ENCODE peak calls at places on chromosomes 3 and 15, in ten cellular contexts. I, A, R, X, B, T, S, Y, J and E are unnamed samples. For H3K4me1, the result is how much of the 10 kb centered on the place peaks cover.

GRCh38 chr3:159266779-159267178 is 464.9 kb downstream of the MFSD1 start:
- DNase-seq in I (no peak), A (peak), R (no peak), X (peak), B (no peak), T (peak), S (no peak), Y (peak), J (no peak), E (no peak)

GRCh38 chr3:10473581-10474438 is 31.6 kb downstream of the ATP2B2 start:
- DNase-seq in I (no peak), A (no peak), R (no peak), X (no peak), B (no peak), T (no peak), S (no peak), Y (no peak), J (no peak), E (no peak)

GRCh38 chr3:78957456-78957855 is 810.3 kb downstream of the ROBO1 start:
- DNase-seq in I (no peak), A (no peak), R (no peak), X (no peak), B (no peak), T (no peak), S (no peak), Y (no peak), J (no peak), E (no peak)

GRCh38 chr3:136490646-136491405 is 240.7 kb downstream of the PCCB start:
- DNase-seq in I (no peak), A (no peak), R (no peak), X (no peak), B (no peak), T (no peak), S (no peak), Y (no peak), J (no peak), E (no peak)

GRCh38 chr3:14460342-14461005 is 58.1 kb downstream of the SLC6A6 start:
- DNase-seq in I (peak), A (no peak), R (peak), X (no peak), B (peak), T (no peak), S (peak), Y (no peak), J (no peak), E (peak)

GRCh38 chr15:100764778-100765457 is 114.7 kb upstream of the ALDH1A3 start:
- DNase-seq in I (no peak), A (no peak), R (no peak), X (no peak), B (no peak), T (peak), S (peak), Y (peak), J (peak), E (no peak)

GRCh38 chr3:22731901-22732300 is 471.2 kb upstream of the UBE2E2 start:
- DNase-seq in I (no peak), A (peak), R (no peak), X (no peak), B (no peak), T (no peak), S (no peak), Y (no peak), J (no peak), E (no peak)

GRCh38 chr15:96285715-96286367 is 44.7 kb upstream of the NR2F2 start:
- DNase-seq in I (peak), A (no peak), R (no peak), X (no peak), B (no peak), T (no peak), S (no peak), Y (no peak), J (peak), E (no peak)

GRCh38 chr15:74857671-74858365 is 14.9 kb upstream of the ULK3 start:
- DNase-seq in I (no peak), A (no peak), R (no peak), X (no peak), B (no peak), T (no peak), S (no peak), Y (no peak), J (no peak), E (no peak)

GRCh38 chr3:186127463-186127862 is 18.6 kb upstream of the ETV5 start:
- DNase-seq in I (no peak), A (no peak), R (no peak), X (no peak), B (no peak), T (no peak), S (no peak), Y (no peak), J (no peak), E (no peak)

GRCh38 chr3:8629151-8630021 is 15.2 kb downstream of the SSUH2 start:
- DNase-seq in I (no peak), A (peak), R (peak), X (peak), B (peak), T (peak), S (peak), Y (peak), J (no peak), E (no peak)

GRCh38 chr3:5426094-5426883 is 238.8 kb downstream of the EDEM1 start:
- DNase-seq in I (peak), A (peak), R (no peak), X (peak), B (peak), T (peak), S (peak), Y (peak), J (peak), E (peak)

GRCh38 chr3:196096382-196096953 is 14.6 kb upstream of the TFRC start:
- DNase-seq in I (peak), A (no peak), R (no peak), X (no peak), B (peak), T (no peak), S (no peak), Y (no peak), J (no peak), E (no peak)

GRCh38 chr15:29736745-29737023 is 85.6 kb downstream of the TJP1 start:
- DNase-seq in I (peak), A (peak), R (no peak), X (peak), B (no peak), T (peak), S (peak), Y (no peak), J (no peak), E (peak)

GRCh38 chr3:136196401-136197158 is 445 bp upstream of the MSL2 start:
- DNase-seq in I (peak), A (peak), R (peak), X (peak), B (peak), T (peak), S (peak), Y (peak), J (peak), E (peak)

GRCh38 chr3:180277036-180277435 is 240.3 kb upstream of the PEX5L start:
- DNase-seq in I (no peak), A (no peak), R (no peak), X (no peak), B (no peak), T (no peak), S (no peak), Y (no peak), J (no peak), E (no peak)

GRCh38 chr3:36373084-36373483 is 7.2 kb upstream of the STAC start:
- DNase-seq in I (no peak), A (peak), R (no peak), X (no peak), B (no peak), T (no peak), S (no peak), Y (no peak), J (no peak), E (no peak)

GRCh38 chr3:133209871-133210550 is 171.8 kb downstream of the TMEM108 start:
- DNase-seq in I (no peak), A (no peak), R (no peak), X (no peak), B (no peak), T (no peak), S (no peak), Y (peak), J (no peak), E (no peak)

GRCh38 chr3:160564205-160564922 is 1.0 kb downstream of the KPNA4 start:
- DNase-seq in I (peak), A (no peak), R (no peak), X (no peak), B (no peak), T (no peak), S (no peak), Y (peak), J (no peak), E (peak)
- H3K4me1 ChIP-seq in I (half or more), A (under half), R (under half), X (under half), B (under half), T (under half), S (under half), Y (under half), J (half or more), E (under half)

DNA sequence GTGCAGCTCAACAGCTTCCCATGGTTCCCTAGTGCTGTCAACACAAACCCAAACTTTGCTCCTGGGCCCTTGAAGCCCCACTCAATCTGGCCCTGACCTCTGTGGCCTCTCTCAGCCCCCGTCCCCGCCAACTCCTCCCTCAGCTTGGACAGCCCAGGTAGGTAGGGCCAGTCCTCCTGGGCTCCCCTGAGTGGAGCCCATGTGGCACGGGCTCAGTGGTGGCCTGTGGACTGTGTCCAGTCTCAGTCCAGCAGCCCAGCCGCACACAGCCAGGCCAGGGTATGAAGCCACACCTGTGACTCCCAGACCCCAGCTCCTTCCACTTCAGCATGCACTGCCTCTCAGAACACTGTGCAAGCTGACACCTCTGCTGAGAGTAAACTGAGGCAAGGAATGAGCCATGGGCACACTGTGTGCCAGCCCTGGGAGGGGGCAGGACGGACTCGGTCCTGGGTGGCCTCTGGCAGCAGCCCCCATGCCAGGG is 11.5 kb downstream of the PLXND1 start:
- DNase-seq in I (no peak), A (no peak), R (no peak), X (no peak), B (no peak), T (no peak), S (no peak), Y (no peak), J (no peak), E (no peak)
- H3K4me1 ChIP-seq in I (half or more), A (under half), R (half or more), X (under half), B (under half), T (under half), S (half or more), Y (under half), J (half or more), E (under half)

DNA sequence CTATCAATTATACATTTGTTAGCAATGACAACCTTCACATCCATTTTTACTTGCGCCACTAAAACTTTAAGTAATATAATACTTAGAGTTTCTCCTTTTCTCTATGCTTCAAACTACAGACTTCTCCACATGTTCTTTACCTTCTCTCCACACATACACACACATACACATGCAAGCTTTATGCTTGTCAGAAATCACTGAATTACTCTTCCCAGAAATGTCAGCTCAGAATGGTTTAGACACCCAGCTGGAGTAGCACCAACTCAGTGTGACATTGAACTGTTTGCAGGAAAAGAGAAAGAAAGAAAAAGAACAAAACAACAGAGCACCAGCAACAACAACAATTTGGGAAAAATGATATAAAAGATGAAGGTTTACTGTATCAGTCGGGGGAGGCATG is 20.9 kb downstream of the CBLB start:
- DNase-seq in I (no peak), A (no peak), R (no peak), X (no peak), B (no peak), T (no peak), S (no peak), Y (no peak), J (no peak), E (no peak)
- H3K4me1 ChIP-seq in I (half or more), A (under half), R (under half), X (under half), B (under half), T (under half), S (under half), Y (under half), J (under half), E (under half)

DNA sequence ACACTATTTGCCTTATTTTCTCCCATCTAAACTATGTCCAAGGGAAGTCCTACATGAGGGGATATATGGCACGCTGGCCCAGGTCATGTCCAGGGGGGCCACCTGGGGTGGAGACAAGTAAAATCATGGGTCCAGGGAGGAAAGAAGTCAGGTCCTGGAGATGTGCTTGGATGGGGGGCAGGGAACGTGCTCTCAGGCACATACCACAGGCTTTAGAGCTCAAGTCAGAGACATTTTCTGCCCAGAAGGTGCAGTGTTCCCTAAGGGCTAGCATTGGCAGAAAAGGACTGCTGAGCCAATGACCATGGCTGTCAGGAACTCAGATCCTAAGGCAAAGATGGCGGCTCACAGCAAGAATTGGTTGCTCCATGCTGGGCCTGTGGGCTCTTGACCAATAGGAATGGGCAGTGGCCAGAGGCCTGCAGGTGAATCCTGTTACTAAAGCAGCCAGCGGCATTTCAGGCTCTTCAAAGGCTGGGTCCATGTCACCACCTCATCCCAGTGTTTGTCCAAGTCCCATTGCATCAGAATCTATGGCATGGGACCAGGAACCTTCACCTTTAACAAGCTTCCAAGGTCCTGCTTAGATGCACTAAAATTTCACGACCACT is 175.0 kb downstream of the RPLP1 start:
- DNase-seq in I (peak), A (no peak), R (no peak), X (no peak), B (no peak), T (no peak), S (no peak), Y (no peak), J (no peak), E (no peak)
- H3K4me1 ChIP-seq in I (under half), A (under half), R (under half), X (under half), B (under half), T (under half), S (under half), Y (under half), J (under half), E (under half)

DNA sequence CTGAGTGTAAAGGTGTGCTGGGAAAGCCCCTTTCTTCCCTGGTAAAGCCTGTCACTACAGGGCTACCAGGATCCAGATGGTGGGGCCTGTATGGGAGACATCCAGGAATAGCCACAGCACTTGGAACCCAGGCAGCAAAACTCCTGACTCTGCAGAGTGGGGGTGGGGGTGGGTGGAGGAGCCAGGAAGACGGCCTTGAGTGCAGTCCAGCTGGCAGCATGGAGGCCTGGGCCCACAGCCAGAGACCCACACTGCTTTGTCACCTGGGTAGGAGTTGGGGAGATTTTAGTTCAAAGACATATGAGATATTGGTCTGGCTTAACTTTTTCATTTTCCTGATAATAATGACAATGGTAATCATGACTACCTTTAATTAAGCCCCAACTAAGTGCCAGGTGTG is 116.7 kb upstream of the MRPS22 start:
- DNase-seq in I (peak), A (no peak), R (no peak), X (no peak), B (no peak), T (no peak), S (no peak), Y (no peak), J (no peak), E (peak)
- H3K4me1 ChIP-seq in I (under half), A (under half), R (under half), X (under half), B (under half), T (under half), S (under half), Y (under half), J (under half), E (under half)

GRCh38 chr15:98773616-98774015 is 125.3 kb downstream of the IGF1R start:
- DNase-seq in I (no peak), A (no peak), R (no peak), X (no peak), B (no peak), T (no peak), S (no peak), Y (no peak), J (no peak), E (no peak)
- H3K4me1 ChIP-seq in I (half or more), A (under half), R (under half), X (under half), B (under half), T (under half), S (under half), Y (under half), J (under half), E (half or more)

GRCh38 chr3:129607391-129608068 is 1.1 kb upstream of the PLXND1 start:
- DNase-seq in I (no peak), A (no peak), R (no peak), X (no peak), B (no peak), T (no peak), S (no peak), Y (no peak), J (no peak), E (no peak)

GRCh38 chr3:129606522-129607390 is at the start of gene PLXND1:
- DNase-seq in I (peak), A (no peak), R (no peak), X (no peak), B (peak), T (peak), S (peak), Y (peak), J (no peak), E (peak)

GRCh38 chr3:129604223-129604941 is 2.1 kb downstream of the PLXND1 start:
- DNase-seq in I (no peak), A (no peak), R (no peak), X (no peak), B (no peak), T (no peak), S (no peak), Y (no peak), J (no peak), E (no peak)

GRCh38 chr3:129604942-129605592 is 1.4 kb downstream of the PLXND1 start:
- DNase-seq in I (no peak), A (no peak), R (no peak), X (no peak), B (no peak), T (no peak), S (peak), Y (no peak), J (no peak), E (no peak)

DNA sequence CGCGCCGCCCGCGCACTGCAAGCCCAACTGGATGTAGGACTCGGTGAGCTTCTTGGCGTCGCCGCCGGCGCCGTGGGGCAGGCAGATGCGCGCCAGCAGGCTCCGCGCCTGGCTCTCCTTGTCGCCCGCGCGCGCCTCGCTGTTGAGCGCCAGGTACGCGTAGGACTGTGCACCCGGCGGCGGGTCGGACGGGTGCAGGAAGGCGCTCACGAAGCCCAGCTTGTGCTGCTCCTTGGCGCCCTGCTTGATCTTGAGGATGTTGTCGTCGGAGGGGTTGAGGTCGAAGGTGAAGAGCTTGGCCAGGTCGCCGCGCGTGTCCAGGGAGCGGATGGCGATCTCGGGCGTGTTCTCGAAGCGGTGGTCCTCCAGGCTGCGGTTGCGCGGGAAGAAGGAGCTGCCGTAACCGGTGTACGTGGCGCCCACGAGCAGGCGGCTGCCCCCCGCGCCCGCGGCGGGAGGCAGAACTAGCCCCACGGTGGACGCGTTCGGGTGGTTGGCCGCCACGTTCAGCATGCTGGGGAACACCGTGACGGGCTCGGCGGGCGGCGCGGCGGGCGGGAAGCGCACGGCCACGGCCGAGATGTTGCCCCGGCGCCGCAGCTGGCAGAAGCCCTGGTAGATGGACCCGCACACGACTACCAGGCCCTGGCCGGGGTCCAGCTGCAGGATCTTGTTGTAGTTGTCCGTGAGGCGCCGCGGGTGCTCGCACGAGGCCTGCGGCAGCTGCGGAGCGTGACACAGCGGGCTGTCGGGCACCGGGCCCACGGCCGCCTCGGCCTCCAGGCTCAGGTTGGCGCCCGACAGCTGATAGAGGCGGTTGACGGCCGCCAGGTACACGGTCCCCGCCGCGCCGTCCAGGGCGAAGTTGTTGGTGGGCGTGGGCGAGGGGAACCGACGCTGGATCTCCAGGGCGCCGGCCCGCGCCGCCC is 619 bp downstream of the PLXND1 start:
- DNase-seq in I (no peak), A (peak), R (no peak), X (no peak), B (no peak), T (no peak), S (peak), Y (peak), J (no peak), E (no peak)
- H3K4me1 ChIP-seq in I (half or more), A (under half), R (half or more), X (half or more), B (under half), T (under half), S (half or more), Y (under half), J (half or more), E (under half)

GRCh38 chr3:12486001-12486400 is 1.7 kb downstream of the TSEN2 start:
- DNase-seq in I (no peak), A (no peak), R (no peak), X (no peak), B (no peak), T (no peak), S (no peak), Y (no peak), J (no peak), E (no peak)
- H3K4me1 ChIP-seq in I (under half), A (under half), R (under half), X (under half), B (under half), T (under half), S (under half), Y (under half), J (under half), E (under half)

DNA sequence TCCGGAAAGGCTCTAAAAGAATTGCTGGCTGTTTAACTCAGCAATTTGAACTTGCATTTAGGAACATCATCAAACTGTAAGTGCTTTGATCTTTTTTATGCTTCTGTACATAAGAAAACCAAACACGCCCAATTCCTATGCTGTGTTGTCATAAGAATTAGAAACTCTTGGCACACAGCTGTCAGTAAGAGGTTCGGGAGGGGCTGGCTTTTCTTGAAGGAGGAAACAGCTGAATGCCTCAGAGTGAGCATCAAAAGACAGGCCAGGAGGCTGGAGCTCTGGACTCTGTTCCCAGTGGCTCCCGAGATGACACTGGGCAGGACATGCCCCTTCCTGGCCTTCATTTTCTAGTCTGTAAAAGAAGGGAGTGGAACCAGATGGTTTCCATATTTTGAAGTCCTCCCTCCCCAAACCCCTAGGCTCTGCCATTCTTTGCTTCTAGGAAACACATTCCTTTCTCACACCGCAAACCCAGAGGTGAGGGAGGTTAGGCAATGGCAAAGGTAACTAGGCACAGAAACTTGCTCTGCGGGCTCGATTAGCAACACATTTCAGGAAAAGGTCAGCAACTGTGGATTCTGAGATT is 73.8 kb upstream of the DLG1 start:
- DNase-seq in I (no peak), A (peak), R (no peak), X (no peak), B (no peak), T (peak), S (peak), Y (peak), J (no peak), E (no peak)
- H3K4me1 ChIP-seq in I (under half), A (half or more), R (under half), X (under half), B (under half), T (half or more), S (half or more), Y (under half), J (under half), E (under half)